ENCODE peak calls at places on chromosomes 12 and 14, in ten cellular contexts. I is right lobe of liver, W is lung, Q is lower lobe of right lung, S is neural progenitor cell, H is transverse colon, D is psoas muscle, A is colonic mucosa, V is tibial artery, K is Peyer's patch. L is an unnamed sample. For H3K4me1 and H3K27me3, the result is how much of the 10 kb centered on the place peaks cover.

GRCh38 chr12:28237423-28237822 is 47.2 kb downstream of the CCDC91 start:
- DNase-seq in I (no peak), A (no peak), W (no peak), V (no peak), Q (no peak), D (no peak), S (no peak), H (no peak), K (no peak), L (peak)

GRCh38 chr12:56028511-56029165 is 7.8 kb downstream of the IKZF4 start:
- DNase-seq in V (no peak), W (no peak), K (no peak), H (no peak), D (no peak), A (no peak), Q (no peak), S (no peak), I (no peak), L (no peak)

GRCh38 chr14:79986251-79986650 is 225.1 kb downstream of the DIO2 start:
- DNase-seq in W (no peak), Q (no peak), I (no peak), D (no peak), V (no peak), S (no peak), H (no peak), A (no peak), K (no peak), L (no peak)

GRCh38 chr14:102187044-102187443 is 47.3 kb downstream of the WDR20 start:
- DNase-seq in A (no peak), K (no peak), D (no peak), V (no peak), Q (no peak), I (no peak), H (no peak), S (no peak), W (no peak), L (peak)

GRCh38 chr14:75559451-75560187 is 18.8 kb upstream of the FLVCR2 start:
- DNase-seq in S (no peak), H (no peak), K (no peak), I (peak), Q (peak), A (no peak), W (peak), D (peak), V (no peak), L (peak)

GRCh38 chr12:3295648-3296408 is 195.2 kb upstream of the PRMT8 start:
- DNase-seq in V (peak), K (no peak), W (peak), Q (no peak), I (no peak), S (no peak), D (peak), H (no peak), A (no peak), L (no peak)

GRCh38 chr14:57085801-57086200 is 182.9 kb downstream of the EXOC5 start:
- DNase-seq in S (no peak), K (no peak), V (no peak), W (no peak), A (no peak), H (no peak), I (no peak), Q (no peak), D (no peak), L (no peak)

GRCh38 chr12:21296751-21297406 is 37.8 kb downstream of the SLCO1A2 start:
- DNase-seq in K (no peak), S (peak), D (no peak), A (no peak), Q (no peak), I (no peak), W (no peak), V (no peak), H (no peak), L (peak)

GRCh38 chr14:29242755-29243340 is 476.3 kb downstream of the FOXG1 start:
- DNase-seq in I (no peak), A (no peak), Q (no peak), D (no peak), H (no peak), S (no peak), V (no peak), K (no peak), W (no peak), L (peak)

GRCh38 chr12:40946612-40947194 is 241.4 kb upstream of the PDZRN4 start:
- DNase-seq in V (no peak), A (no peak), Q (no peak), S (peak), D (no peak), W (no peak), K (no peak), H (no peak), I (no peak), L (peak)

GRCh38 chr12:99852666-99853065 is 132.1 kb downstream of the ANKS1B start:
- DNase-seq in Q (no peak), S (peak), I (no peak), D (no peak), H (no peak), V (no peak), W (no peak), A (no peak), K (no peak), L (peak)

GRCh38 chr14:36505193-36505815 is 14.7 kb downstream of the NKX2-1 start:
- DNase-seq in S (peak), Q (peak), A (no peak), H (no peak), K (no peak), D (no peak), W (peak), I (no peak), V (no peak), L (no peak)

GRCh38 chr14:50530358-50530757 is 2.0 kb downstream of the MAP4K5 start:
- DNase-seq in V (no peak), H (no peak), I (no peak), Q (no peak), A (no peak), D (no peak), W (no peak), K (no peak), S (no peak), L (no peak)

GRCh38 chr12:32893008-32893407 is 3.6 kb downstream of the PKP2 start:
- DNase-seq in D (no peak), K (no peak), V (no peak), A (no peak), H (no peak), W (no peak), S (peak), Q (no peak), I (no peak), L (no peak)

GRCh38 chr12:32896438-32897275 is at the start of gene PKP2:
- DNase-seq in V (no peak), A (peak), Q (peak), D (peak), S (peak), K (peak), I (peak), W (peak), H (peak), L (peak)

GRCh38 chr12:32895688-32896437 is 714 bp downstream of the PKP2 start:
- DNase-seq in D (no peak), K (peak), W (no peak), H (peak), V (no peak), S (peak), A (peak), I (peak), Q (no peak), L (no peak)

GRCh38 chr12:32893458-32893857 is 3.1 kb downstream of the PKP2 start:
- DNase-seq in S (no peak), A (no peak), V (no peak), W (no peak), D (no peak), Q (no peak), K (no peak), I (no peak), H (no peak), L (no peak)

GRCh38 chr12:32894566-32894965 is 2.0 kb downstream of the PKP2 start:
- DNase-seq in H (no peak), W (no peak), Q (no peak), A (no peak), D (no peak), I (no peak), V (no peak), K (no peak), S (no peak), L (no peak)
- H3K4me1 ChIP-seq in H (under half), W (under half), Q (under half), A (under half), D (under half), I (under half), V (under half), K (under half), S (under half), L (under half)

GRCh38 chr12:85155791-85156190 is 119.6 kb downstream of the LRRIQ1 start:
- DNase-seq in V (no peak), S (peak), D (no peak), A (no peak), K (no peak), I (no peak), H (no peak), Q (no peak), W (no peak), L (peak)
- TF ChIP-seq CTCF in V (peak), S (peak), D (no peak), A (no peak), K (no peak), I (no peak), H (no peak), Q (no peak), W (no peak), L (peak)

GRCh38 chr12:38289396-38289795 is 27.2 kb upstream of the ALG10B start:
- DNase-seq in I (no peak), S (no peak), Q (no peak), D (no peak), V (no peak), K (no peak), H (no peak), A (no peak), W (no peak), L (no peak)

DNA sequence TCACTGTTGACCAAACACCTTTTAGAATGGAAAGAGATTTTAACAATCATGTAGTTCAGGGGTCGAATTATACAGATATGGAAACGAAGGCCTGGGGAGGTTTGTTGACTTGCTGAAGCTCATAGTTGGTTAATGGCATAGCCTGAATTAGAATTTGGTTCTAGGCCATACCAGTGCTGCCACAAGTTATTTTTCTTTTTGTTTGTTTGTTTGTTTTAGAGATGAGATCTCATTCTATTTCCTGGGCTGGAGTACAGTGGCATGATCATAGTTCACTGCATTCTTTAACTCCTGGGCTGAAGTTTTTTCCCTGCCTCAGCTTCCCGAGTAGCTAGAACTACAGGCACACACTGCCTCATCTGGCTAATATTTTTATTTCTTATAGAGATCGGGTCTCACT is 25.4 kb upstream of the ALG10B start:
- DNase-seq in W (no peak), I (no peak), A (no peak), K (no peak), S (no peak), D (no peak), H (no peak), V (no peak), Q (no peak), L (no peak)
- H3K27me3 ChIP-seq in W (under half), I (under half), A (under half), K (under half), S (under half), D (under half), H (under half), V (under half), Q (under half), L (under half)

DNA sequence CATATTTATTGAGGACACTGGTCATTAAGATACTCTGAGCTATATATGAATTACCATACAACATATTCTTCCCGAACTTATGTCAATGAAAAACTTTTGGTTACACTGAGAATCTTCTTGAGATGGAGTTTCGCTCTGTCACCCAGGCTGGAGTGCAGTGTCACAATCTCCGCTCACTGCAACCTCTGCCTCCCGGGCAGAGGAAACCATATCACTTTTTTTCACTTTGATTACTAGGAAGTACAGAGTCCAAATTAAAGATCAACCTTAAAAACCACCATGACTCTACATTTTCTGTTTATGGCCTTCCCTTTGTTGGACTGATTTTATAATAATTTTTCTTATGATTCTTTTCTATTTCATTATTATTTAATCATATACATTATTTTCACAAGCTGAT is 336.5 kb downstream of the FSCB start:
- DNase-seq in D (no peak), A (peak), W (no peak), K (peak), S (no peak), H (peak), V (no peak), Q (no peak), I (peak), L (no peak)
- H3K4me1 ChIP-seq in D (under half), A (under half), W (under half), K (under half), S (under half), H (under half), V (under half), Q (under half), I (under half), L (half or more)

GRCh38 chr12:15580431-15580830 is 208.8 kb downstream of the EPS8 start:
- DNase-seq in K (no peak), I (no peak), V (no peak), S (no peak), W (no peak), Q (no peak), A (peak), D (no peak), H (peak), L (no peak)
- TF ChIP-seq CTCF in K (no peak), I (no peak), V (no peak), S (no peak), W (no peak), Q (no peak), A (no peak), D (no peak), H (no peak), L (no peak)

GRCh38 chr14:100634026-100634425 is 46.8 kb upstream of the BEGAIN start:
- DNase-seq in I (no peak), A (no peak), H (no peak), V (no peak), S (no peak), D (no peak), Q (no peak), K (no peak), W (no peak), L (no peak)

GRCh38 chr14:100633406-100633805 is 46.2 kb upstream of the BEGAIN start:
- DNase-seq in I (no peak), A (no peak), D (no peak), V (no peak), K (no peak), Q (no peak), H (no peak), W (no peak), S (no peak), L (no peak)

GRCh38 chr14:100629098-100629497 is 41.9 kb upstream of the BEGAIN start:
- DNase-seq in A (no peak), S (no peak), H (no peak), V (no peak), Q (no peak), W (no peak), D (no peak), K (no peak), I (no peak), L (no peak)

GRCh38 chr14:100628225-100628624 is 41.0 kb upstream of the BEGAIN start:
- DNase-seq in Q (no peak), I (no peak), D (no peak), S (no peak), H (no peak), V (no peak), A (no peak), W (no peak), K (no peak), L (no peak)

DNA sequence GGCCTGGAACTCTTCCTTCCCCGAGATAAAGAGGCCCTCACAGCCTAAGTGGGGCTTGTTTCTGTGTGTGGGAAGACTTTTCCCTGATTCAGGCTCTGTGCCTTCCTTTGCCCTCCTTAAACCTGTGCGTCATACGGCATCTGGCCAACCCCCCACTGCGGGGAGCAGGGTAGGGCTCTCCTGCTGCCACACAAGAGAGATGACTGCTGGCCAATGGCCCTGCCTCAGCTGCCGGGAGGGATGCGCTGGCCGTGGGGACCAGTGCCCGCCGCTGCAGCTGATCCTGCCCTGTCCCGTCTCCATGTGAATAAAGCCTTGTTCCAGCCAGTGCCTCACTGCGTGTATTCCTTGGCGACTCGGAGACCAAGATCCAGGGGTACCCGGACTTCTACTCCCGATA is 42.5 kb upstream of the BEGAIN start:
- DNase-seq in S (no peak), Q (no peak), I (no peak), V (no peak), W (no peak), D (no peak), K (no peak), H (no peak), A (no peak), L (no peak)
- H3K27me3 ChIP-seq in S (under half), Q (under half), I (under half), V (under half), W (under half), D (under half), K (under half), H (under half), A (under half), L (under half)

GRCh38 chr12:49547090-49547690 is 8.4 kb downstream of the KCNH3 start:
- DNase-seq in V (no peak), H (no peak), D (no peak), S (no peak), W (no peak), I (no peak), A (no peak), K (no peak), Q (no peak), L (no peak)
- H3K4me1 ChIP-seq in V (under half), H (under half), D (under half), S (under half), W (under half), I (under half), A (under half), K (under half), Q (under half), L (under half)

GRCh38 chr14:55414551-55414950 is 2.9 kb upstream of the ATG14 start:
- DNase-seq in A (no peak), V (no peak), I (no peak), S (no peak), Q (no peak), W (no peak), K (no peak), D (no peak), H (no peak), L (no peak)

GRCh38 chr14:55417955-55418354 is 6.3 kb upstream of the ATG14 start:
- DNase-seq in D (no peak), K (no peak), W (no peak), H (no peak), V (no peak), S (no peak), I (no peak), A (no peak), Q (no peak), L (no peak)

GRCh38 chr14:55419663-55420062 is 8.0 kb upstream of the ATG14 start:
- DNase-seq in I (no peak), K (no peak), D (no peak), A (no peak), V (no peak), S (no peak), Q (no peak), H (no peak), W (no peak), L (no peak)

GRCh38 chr14:55418411-55418810 is 6.8 kb upstream of the ATG14 start:
- DNase-seq in D (no peak), K (no peak), A (no peak), V (no peak), Q (no peak), H (no peak), W (no peak), S (no peak), I (no peak), L (no peak)

DNA sequence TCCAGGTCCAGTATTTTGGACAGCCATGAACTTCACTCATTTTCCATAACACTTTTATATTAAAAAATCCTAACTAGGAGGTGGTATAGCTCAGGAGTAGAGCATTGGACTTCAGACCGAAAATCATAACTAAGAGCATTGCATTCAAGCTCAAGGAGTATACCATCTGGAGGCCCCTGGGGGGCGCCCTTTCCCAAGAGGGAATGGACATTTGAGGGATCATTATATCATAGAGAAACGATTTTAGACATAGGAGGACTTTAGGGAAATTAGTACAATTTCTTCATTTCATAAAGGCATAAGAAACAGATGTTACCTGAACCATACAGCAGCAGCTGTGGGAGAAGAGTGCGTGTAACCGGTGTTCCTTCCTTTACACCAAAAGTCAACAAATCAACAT is 5.2 kb upstream of the ATG14 start:
- DNase-seq in V (no peak), D (no peak), K (no peak), I (no peak), S (peak), A (no peak), Q (no peak), W (no peak), H (peak), L (peak)
- TF ChIP-seq CTCF in V (no peak), D (peak), K (no peak), I (peak), S (peak), A (peak), Q (peak), W (no peak), H (peak), L (peak)

GRCh38 chr12:112850343-112850742 is 56.4 kb upstream of the OAS1 start:
- DNase-seq in A (no peak), V (no peak), H (no peak), I (no peak), D (no peak), Q (no peak), W (no peak), K (no peak), S (no peak), L (no peak)
- H3K27me3 ChIP-seq in A (under half), V (under half), H (under half), I (under half), D (under half), Q (under half), W (under half), K (under half), S (under half), L (under half)

GRCh38 chr12:108560752-108561719 is at the start of gene SART3:
- DNase-seq in K (peak), Q (peak), H (peak), A (peak), W (peak), V (peak), S (peak), D (peak), I (peak), L (peak)
- H3K4me1 ChIP-seq in K (under half), Q (half or more), H (under half), A (under half), W (under half), V (under half), S (under half), D (half or more), I (under half), L (under half)

L was measured in A673.